ENCODE peak calls at places on chromosomes 1 and 21, in eight cellular contexts. One of them, this sample, is unnamed.

GRCh38 chr1:204417231-204417997 is 5.8 kb upstream of the PPP1R15B start:
- DNase-seq in hippocampal formation: no peak
- DNase-seq in right atrium auricular region: peak; percentile 76
- DNase-seq in left kidney: peak; percentile 55
- DNase-seq in HFF-Myc: no peak
- DNase-seq in HuH-7.5: no peak
- DNase-seq in left colon: peak; percentile 52
- DNase-seq in ACHN: peak; percentile 99
- DNase-seq in this sample: peak; percentile 56

GRCh38 chr1:38151399-38151798 is 104.8 kb upstream of the POU3F1 start:
- DNase-seq in hippocampal formation: no peak
- DNase-seq in left kidney: no peak
- DNase-seq in right atrium auricular region: no peak
- DNase-seq in HuH-7.5: no peak
- DNase-seq in ACHN: no peak
- DNase-seq in left colon: no peak
- DNase-seq in HFF-Myc: no peak
- DNase-seq in this sample: no peak

GRCh38 chr1:240098534-240098933 is 6.9 kb downstream of the FMN2 start:
- DNase-seq in left colon: no peak
- DNase-seq in HuH-7.5: no peak
- DNase-seq in right atrium auricular region: no peak
- DNase-seq in hippocampal formation: no peak
- DNase-seq in HFF-Myc: no peak
- DNase-seq in ACHN: no peak
- DNase-seq in left kidney: no peak
- DNase-seq in this sample: no peak

GRCh38 chr1:101002551-101002950 is 23.0 kb downstream of the DPH5 start:
- DNase-seq in HFF-Myc: no peak
- DNase-seq in right atrium auricular region: no peak
- DNase-seq in ACHN: no peak
- DNase-seq in hippocampal formation: no peak
- DNase-seq in left kidney: no peak
- DNase-seq in HuH-7.5: no peak
- DNase-seq in left colon: no peak
- DNase-seq in this sample: no peak

GRCh38 chr1:241888232-241888631 is 40.2 kb downstream of the EXO1 start:
- DNase-seq in hippocampal formation: no peak
- DNase-seq in right atrium auricular region: no peak
- DNase-seq in ACHN: no peak
- DNase-seq in HFF-Myc: no peak
- DNase-seq in HuH-7.5: no peak
- DNase-seq in left kidney: no peak
- DNase-seq in left colon: no peak
- DNase-seq in this sample: no peak

GRCh38 chr1:157157481-157158190 is 19.4 kb upstream of the ETV3 start:
- DNase-seq in left kidney: no peak
- DNase-seq in right atrium auricular region: no peak
- DNase-seq in hippocampal formation: no peak
- DNase-seq in ACHN: no peak
- DNase-seq in HFF-Myc: no peak
- DNase-seq in HuH-7.5: no peak
- DNase-seq in left colon: no peak
- DNase-seq in this sample: no peak

GRCh38 chr1:20212685-20213331 is 26.5 kb upstream of the PLA2G2C start:
- DNase-seq in left kidney: peak; percentile 95
- DNase-seq in HFF-Myc: no peak
- DNase-seq in left colon: peak; percentile 76
- DNase-seq in HuH-7.5: peak; percentile 58
- DNase-seq in hippocampal formation: peak; percentile 25
- DNase-seq in ACHN: peak; percentile 88
- DNase-seq in right atrium auricular region: peak; percentile 65
- DNase-seq in this sample: peak; percentile 58

GRCh38 chr1:10210841-10211804 is 753 bp downstream of the KIF1B start:
- DNase-seq in left kidney: peak; percentile 92
- DNase-seq in ACHN: peak; percentile 81
- DNase-seq in right atrium auricular region: peak; percentile 98
- DNase-seq in HuH-7.5: peak; percentile 45
- DNase-seq in left colon: peak; percentile 86
- DNase-seq in HFF-Myc: no peak
- DNase-seq in hippocampal formation: peak; percentile 90
- DNase-seq in this sample: peak; percentile 51

GRCh38 chr1:17511188-17511587 is 28.3 kb upstream of the ARHGEF10L start:
- DNase-seq in HuH-7.5: no peak
- DNase-seq in ACHN: no peak
- DNase-seq in hippocampal formation: no peak
- DNase-seq in HFF-Myc: no peak
- DNase-seq in right atrium auricular region: no peak
- DNase-seq in left kidney: no peak
- DNase-seq in left colon: no peak
- DNase-seq in this sample: no peak

GRCh38 chr1:73674945-73675561 is 522.9 kb downstream of the LRRIQ3 start:
- DNase-seq in HuH-7.5: peak; percentile 1
- DNase-seq in left colon: no peak
- DNase-seq in left kidney: peak; percentile 20
- DNase-seq in ACHN: peak; percentile 30
- DNase-seq in right atrium auricular region: no peak
- DNase-seq in hippocampal formation: no peak
- DNase-seq in HFF-Myc: no peak
- DNase-seq in this sample: peak; percentile 43

GRCh38 chr1:176802316-176802715 is 339.3 kb downstream of the PAPPA2 start:
- DNase-seq in ACHN: no peak
- DNase-seq in hippocampal formation: no peak
- DNase-seq in HuH-7.5: no peak
- DNase-seq in right atrium auricular region: no peak
- DNase-seq in left colon: no peak
- DNase-seq in left kidney: no peak
- DNase-seq in HFF-Myc: no peak
- DNase-seq in this sample: no peak

GRCh38 chr1:19460535-19461351 is 24.6 kb downstream of the CAPZB start:
- DNase-seq in HuH-7.5: no peak
- DNase-seq in hippocampal formation: no peak
- DNase-seq in left colon: no peak
- DNase-seq in right atrium auricular region: no peak
- DNase-seq in ACHN: no peak
- DNase-seq in left kidney: no peak
- DNase-seq in HFF-Myc: no peak
- DNase-seq in this sample: no peak

GRCh38 chr1:228058981-228059535 is 23.4 kb upstream of the ARF1 start:
- DNase-seq in ACHN: no peak
- DNase-seq in left kidney: peak; percentile 65
- DNase-seq in HuH-7.5: no peak
- DNase-seq in hippocampal formation: no peak
- DNase-seq in right atrium auricular region: no peak
- DNase-seq in HFF-Myc: no peak
- DNase-seq in left colon: no peak
- DNase-seq in this sample: no peak

GRCh38 chr21:28261291-28261690 is 731.4 kb downstream of the LTN1 start:
- DNase-seq in HFF-Myc: no peak
- DNase-seq in left colon: no peak
- DNase-seq in ACHN: no peak
- DNase-seq in HuH-7.5: no peak
- DNase-seq in left kidney: no peak
- DNase-seq in right atrium auricular region: no peak
- DNase-seq in hippocampal formation: no peak
- DNase-seq in this sample: no peak

GRCh38 chr21:29812947-29813346 is 126.8 kb downstream of the GRIK1 start:
- DNase-seq in right atrium auricular region: no peak
- DNase-seq in HuH-7.5: no peak
- DNase-seq in hippocampal formation: no peak
- DNase-seq in left kidney: no peak
- DNase-seq in left colon: no peak
- DNase-seq in HFF-Myc: no peak
- DNase-seq in ACHN: no peak
- DNase-seq in this sample: no peak

GRCh38 chr1:111909010-111909409 is 80.5 kb downstream of the KCND3 start:
- DNase-seq in ACHN: no peak
- DNase-seq in HuH-7.5: no peak
- DNase-seq in right atrium auricular region: no peak
- DNase-seq in left colon: no peak
- DNase-seq in hippocampal formation: no peak
- DNase-seq in HFF-Myc: no peak
- DNase-seq in left kidney: no peak
- DNase-seq in this sample: no peak

GRCh38 chr1:1179339-1179982 is 5.8 kb downstream of the TTLL10 start:
- DNase-seq in ACHN: no peak
- DNase-seq in HFF-Myc: no peak
- DNase-seq in HuH-7.5: no peak
- DNase-seq in left colon: no peak
- DNase-seq in right atrium auricular region: no peak
- DNase-seq in hippocampal formation: no peak
- DNase-seq in left kidney: peak; percentile 69
- DNase-seq in this sample: no peak

GRCh38 chr1:168441745-168442144 is 102.1 kb downstream of the XCL2 start:
- DNase-seq in right atrium auricular region: no peak
- DNase-seq in left kidney: no peak
- DNase-seq in left colon: no peak
- DNase-seq in HuH-7.5: no peak
- DNase-seq in ACHN: no peak
- DNase-seq in HFF-Myc: no peak
- DNase-seq in hippocampal formation: no peak
- DNase-seq in this sample: no peak

GRCh38 chr1:218665216-218665615 is 320.1 kb downstream of the TGFB2 start:
- DNase-seq in hippocampal formation: peak; percentile 30
- DNase-seq in left kidney: no peak
- DNase-seq in right atrium auricular region: peak; percentile 74
- DNase-seq in HFF-Myc: no peak
- DNase-seq in ACHN: no peak
- DNase-seq in HuH-7.5: no peak
- DNase-seq in left colon: peak; percentile 16
- DNase-seq in this sample: no peak

GRCh38 chr1:243979396-243979795 is 71.7 kb upstream of the ZBTB18 start:
- DNase-seq in right atrium auricular region: no peak
- DNase-seq in hippocampal formation: no peak
- DNase-seq in HFF-Myc: no peak
- DNase-seq in ACHN: no peak
- DNase-seq in HuH-7.5: no peak
- DNase-seq in left colon: no peak
- DNase-seq in left kidney: no peak
- DNase-seq in this sample: no peak

GRCh38 chr1:66331641-66332523 is 202.1 kb upstream of the SGIP1 start:
- DNase-seq in left colon: peak; percentile 61
- DNase-seq in right atrium auricular region: peak; percentile 84
- DNase-seq in HuH-7.5: no peak
- DNase-seq in ACHN: peak; percentile 75
- DNase-seq in HFF-Myc: peak; percentile 80
- DNase-seq in hippocampal formation: peak; percentile 23
- DNase-seq in left kidney: peak; percentile 81
- DNase-seq in this sample: peak; percentile 33

GRCh38 chr1:114745351-114745750 is 12.4 kb downstream of the CSDE1 start:
- DNase-seq in left colon: no peak
- DNase-seq in hippocampal formation: no peak
- DNase-seq in HuH-7.5: no peak
- DNase-seq in right atrium auricular region: no peak
- DNase-seq in ACHN: no peak
- DNase-seq in HFF-Myc: no peak
- DNase-seq in left kidney: no peak
- DNase-seq in this sample: no peak

GRCh38 chr1:239858058-239858457 is 233.6 kb upstream of the FMN2 start:
- DNase-seq in ACHN: no peak
- DNase-seq in right atrium auricular region: no peak
- DNase-seq in hippocampal formation: no peak
- DNase-seq in left kidney: no peak
- DNase-seq in left colon: no peak
- DNase-seq in HuH-7.5: no peak
- DNase-seq in HFF-Myc: no peak
- DNase-seq in this sample: peak; percentile 62

GRCh38 chr1:63793741-63794240 is 20.0 kb downstream of the ROR1 start:
- DNase-seq in HFF-Myc: no peak
- DNase-seq in hippocampal formation: no peak
- DNase-seq in left colon: no peak
- DNase-seq in right atrium auricular region: no peak
- DNase-seq in left kidney: no peak
- DNase-seq in HuH-7.5: no peak
- DNase-seq in ACHN: no peak
- DNase-seq in this sample: no peak

GRCh38 chr1:81543764-81544163 is 257.0 kb upstream of the ADGRL2 start:
- DNase-seq in left colon: no peak
- DNase-seq in HuH-7.5: no peak
- DNase-seq in left kidney: no peak
- DNase-seq in HFF-Myc: no peak
- DNase-seq in right atrium auricular region: no peak
- DNase-seq in hippocampal formation: no peak
- DNase-seq in ACHN: no peak
- DNase-seq in this sample: no peak

GRCh38 chr1:227901239-227901905 is 46.4 kb downstream of the WNT9A start:
- DNase-seq in right atrium auricular region: no peak
- DNase-seq in HuH-7.5: no peak
- DNase-seq in left kidney: no peak
- DNase-seq in left colon: peak; percentile 0
- DNase-seq in HFF-Myc: no peak
- DNase-seq in ACHN: no peak
- DNase-seq in hippocampal formation: no peak
- DNase-seq in this sample: no peak

GRCh38 chr1:240811261-240811660 is 199.3 kb upstream of the GREM2 start:
- DNase-seq in right atrium auricular region: no peak
- DNase-seq in left kidney: no peak
- DNase-seq in ACHN: no peak
- DNase-seq in HuH-7.5: no peak
- DNase-seq in hippocampal formation: no peak
- DNase-seq in HFF-Myc: no peak
- DNase-seq in left colon: no peak
- DNase-seq in this sample: no peak

GRCh38 chr1:213474054-213474453 is 423.0 kb downstream of the RPS6KC1 start:
- DNase-seq in HFF-Myc: no peak
- DNase-seq in hippocampal formation: peak; percentile 1
- DNase-seq in left kidney: peak; percentile 16
- DNase-seq in left colon: no peak
- DNase-seq in right atrium auricular region: no peak
- DNase-seq in ACHN: no peak
- DNase-seq in HuH-7.5: no peak
- DNase-seq in this sample: no peak

GRCh38 chr1:2113620-2114135 is 63.5 kb downstream of the PRKCZ start:
- DNase-seq in ACHN: no peak
- DNase-seq in HuH-7.5: no peak
- DNase-seq in left colon: no peak
- DNase-seq in left kidney: no peak
- DNase-seq in HFF-Myc: no peak
- DNase-seq in hippocampal formation: no peak
- DNase-seq in right atrium auricular region: no peak
- DNase-seq in this sample: no peak

GRCh38 chr1:27058976-27059688 is 46.5 kb upstream of the TENT5B start:
- DNase-seq in HuH-7.5: no peak
- DNase-seq in hippocampal formation: no peak
- DNase-seq in left kidney: peak; percentile 75
- DNase-seq in HFF-Myc: no peak
- DNase-seq in ACHN: no peak
- DNase-seq in left colon: no peak
- DNase-seq in right atrium auricular region: no peak
- DNase-seq in this sample: no peak

GRCh38 chr1:6884652-6885153 is 99.4 kb downstream of the CAMTA1 start:
- DNase-seq in HFF-Myc: no peak
- DNase-seq in left colon: no peak
- DNase-seq in ACHN: no peak
- DNase-seq in right atrium auricular region: no peak
- DNase-seq in HuH-7.5: no peak
- DNase-seq in left kidney: peak; percentile 32
- DNase-seq in hippocampal formation: no peak
- DNase-seq in this sample: no peak

GRCh38 chr1:32817815-32818786 is 648 bp downstream of the S100PBP start:
- DNase-seq in left colon: peak; percentile 77
- DNase-seq in right atrium auricular region: peak; percentile 76
- DNase-seq in hippocampal formation: peak; percentile 60
- DNase-seq in HuH-7.5: peak; percentile 61
- DNase-seq in left kidney: peak; percentile 98
- DNase-seq in HFF-Myc: no peak
- DNase-seq in ACHN: peak; percentile 73
- DNase-seq in this sample: peak; percentile 51

This sample was measured in SK-MEL-5.